ENCODE peak calls at places on chromosomes 5 and 9, in ten cellular contexts. One of them, this sample, is unnamed.

GRCh38 chr5:57405984-57406383 is 76.6 kb downstream of the ACTBL2 start:
- DNase-seq in heart left ventricle: no peak
- DNase-seq in stimulated activated CD8-positive, alpha-beta memory T cell treated with anti-CD3 and anti-CD28 coated beads, Interleukin-15, amount 100 ng/mL, for 24 hours: no peak
- DNase-seq in stimulated activated naive CD8-positive, alpha-beta T cell treated with anti-CD3 and anti-CD28 coated beads, Interleukin-15, Interleukin-2, amounts not matched to agents 100 U/mL and 50 U/mL, for 24 hours: no peak
- DNase-seq in MV-4-11: peak
- DNase-seq in nephron progenitor cell: no peak
- DNase-seq in NCI-H1092: no peak
- DNase-seq in activated B cell treated with CpG ODN at 0.5 μM for 24 hours: no peak
- DNase-seq in activated CD8-positive, alpha-beta memory T cell treated with anti-CD3 and anti-CD28 coated beads, Interleukin-2, amount 50 U/mL, for 48 hours: no peak
- DNase-seq in EL: no peak
- DNase-seq in this sample: no peak

GRCh38 chr5:68932830-68933434 is 160.9 kb upstream of the SLC30A5 start:
- DNase-seq in heart left ventricle: no peak
- DNase-seq in stimulated activated CD8-positive, alpha-beta memory T cell treated with anti-CD3 and anti-CD28 coated beads, Interleukin-15, amount 100 ng/mL, for 24 hours: no peak
- DNase-seq in stimulated activated naive CD8-positive, alpha-beta T cell treated with anti-CD3 and anti-CD28 coated beads, Interleukin-15, Interleukin-2, amounts not matched to agents 100 U/mL and 50 U/mL, for 24 hours: peak
- DNase-seq in MV-4-11: no peak
- DNase-seq in nephron progenitor cell: peak
- DNase-seq in NCI-H1092: no peak
- DNase-seq in activated B cell treated with CpG ODN at 0.5 μM for 24 hours: no peak
- DNase-seq in activated CD8-positive, alpha-beta memory T cell treated with anti-CD3 and anti-CD28 coated beads, Interleukin-2, amount 50 U/mL, for 48 hours: no peak
- DNase-seq in EL: peak
- DNase-seq in this sample: peak

GRCh38 chr5:145825751-145826180 is 9.4 kb downstream of the PRELID2 start:
- DNase-seq in heart left ventricle: no peak
- DNase-seq in stimulated activated CD8-positive, alpha-beta memory T cell treated with anti-CD3 and anti-CD28 coated beads, Interleukin-15, amount 100 ng/mL, for 24 hours: no peak
- DNase-seq in stimulated activated naive CD8-positive, alpha-beta T cell treated with anti-CD3 and anti-CD28 coated beads, Interleukin-15, Interleukin-2, amounts not matched to agents 100 U/mL and 50 U/mL, for 24 hours: no peak
- DNase-seq in MV-4-11: peak
- DNase-seq in nephron progenitor cell: no peak
- DNase-seq in NCI-H1092: peak
- DNase-seq in activated B cell treated with CpG ODN at 0.5 μM for 24 hours: no peak
- DNase-seq in activated CD8-positive, alpha-beta memory T cell treated with anti-CD3 and anti-CD28 coated beads, Interleukin-2, amount 50 U/mL, for 48 hours: no peak
- DNase-seq in EL: peak
- DNase-seq in this sample: peak

GRCh38 chr5:57494104-57495098 is 11.8 kb upstream of the ACTBL2 start:
- DNase-seq in heart left ventricle: peak
- DNase-seq in stimulated activated CD8-positive, alpha-beta memory T cell treated with anti-CD3 and anti-CD28 coated beads, Interleukin-15, amount 100 ng/mL, for 24 hours: no peak
- DNase-seq in stimulated activated naive CD8-positive, alpha-beta T cell treated with anti-CD3 and anti-CD28 coated beads, Interleukin-15, Interleukin-2, amounts not matched to agents 100 U/mL and 50 U/mL, for 24 hours: peak
- DNase-seq in MV-4-11: peak
- DNase-seq in nephron progenitor cell: no peak
- DNase-seq in NCI-H1092: no peak
- DNase-seq in activated B cell treated with CpG ODN at 0.5 μM for 24 hours: no peak
- DNase-seq in activated CD8-positive, alpha-beta memory T cell treated with anti-CD3 and anti-CD28 coated beads, Interleukin-2, amount 50 U/mL, for 48 hours: peak
- DNase-seq in EL: peak
- DNase-seq in this sample: no peak

GRCh38 chr9:129483467-129484324 is 137.2 kb downstream of the C9orf50 start:
- DNase-seq in heart left ventricle: peak
- DNase-seq in stimulated activated CD8-positive, alpha-beta memory T cell treated with anti-CD3 and anti-CD28 coated beads, Interleukin-15, amount 100 ng/mL, for 24 hours: no peak
- DNase-seq in stimulated activated naive CD8-positive, alpha-beta T cell treated with anti-CD3 and anti-CD28 coated beads, Interleukin-15, Interleukin-2, amounts not matched to agents 100 U/mL and 50 U/mL, for 24 hours: peak
- DNase-seq in MV-4-11: peak
- DNase-seq in nephron progenitor cell: peak
- DNase-seq in NCI-H1092: peak
- DNase-seq in activated B cell treated with CpG ODN at 0.5 μM for 24 hours: no peak
- DNase-seq in activated CD8-positive, alpha-beta memory T cell treated with anti-CD3 and anti-CD28 coated beads, Interleukin-2, amount 50 U/mL, for 48 hours: no peak
- DNase-seq in EL: peak
- DNase-seq in this sample: peak

GRCh38 chr5:138275379-138275782 is 960 bp upstream of the GFRA3 start:
- DNase-seq in heart left ventricle: no peak
- DNase-seq in stimulated activated CD8-positive, alpha-beta memory T cell treated with anti-CD3 and anti-CD28 coated beads, Interleukin-15, amount 100 ng/mL, for 24 hours: no peak
- DNase-seq in stimulated activated naive CD8-positive, alpha-beta T cell treated with anti-CD3 and anti-CD28 coated beads, Interleukin-15, Interleukin-2, amounts not matched to agents 100 U/mL and 50 U/mL, for 24 hours: no peak
- DNase-seq in MV-4-11: peak
- DNase-seq in nephron progenitor cell: peak
- DNase-seq in NCI-H1092: peak
- DNase-seq in activated B cell treated with CpG ODN at 0.5 μM for 24 hours: no peak
- DNase-seq in activated CD8-positive, alpha-beta memory T cell treated with anti-CD3 and anti-CD28 coated beads, Interleukin-2, amount 50 U/mL, for 48 hours: no peak
- DNase-seq in EL: peak
- DNase-seq in this sample: no peak

GRCh38 chr9:118938581-118938980 is 430.7 kb downstream of the BRINP1 start:
- DNase-seq in heart left ventricle: no peak
- DNase-seq in stimulated activated CD8-positive, alpha-beta memory T cell treated with anti-CD3 and anti-CD28 coated beads, Interleukin-15, amount 100 ng/mL, for 24 hours: no peak
- DNase-seq in stimulated activated naive CD8-positive, alpha-beta T cell treated with anti-CD3 and anti-CD28 coated beads, Interleukin-15, Interleukin-2, amounts not matched to agents 100 U/mL and 50 U/mL, for 24 hours: no peak
- DNase-seq in MV-4-11: no peak
- DNase-seq in nephron progenitor cell: no peak
- DNase-seq in NCI-H1092: no peak
- DNase-seq in activated B cell treated with CpG ODN at 0.5 μM for 24 hours: no peak
- DNase-seq in activated CD8-positive, alpha-beta memory T cell treated with anti-CD3 and anti-CD28 coated beads, Interleukin-2, amount 50 U/mL, for 48 hours: no peak
- DNase-seq in EL: no peak
- DNase-seq in this sample: no peak

GRCh38 chr5:180603076-180603591 is 11.8 kb upstream of the SCGB3A1 start:
- DNase-seq in heart left ventricle: peak
- DNase-seq in stimulated activated CD8-positive, alpha-beta memory T cell treated with anti-CD3 and anti-CD28 coated beads, Interleukin-15, amount 100 ng/mL, for 24 hours: no peak
- DNase-seq in stimulated activated naive CD8-positive, alpha-beta T cell treated with anti-CD3 and anti-CD28 coated beads, Interleukin-15, Interleukin-2, amounts not matched to agents 100 U/mL and 50 U/mL, for 24 hours: no peak
- DNase-seq in MV-4-11: no peak
- DNase-seq in nephron progenitor cell: no peak
- DNase-seq in NCI-H1092: no peak
- DNase-seq in activated B cell treated with CpG ODN at 0.5 μM for 24 hours: no peak
- DNase-seq in activated CD8-positive, alpha-beta memory T cell treated with anti-CD3 and anti-CD28 coated beads, Interleukin-2, amount 50 U/mL, for 48 hours: no peak
- DNase-seq in EL: no peak
- DNase-seq in this sample: no peak

GRCh38 chr9:89494199-89494598 is 3.7 kb downstream of the SEMA4D start:
- DNase-seq in heart left ventricle: no peak
- DNase-seq in stimulated activated CD8-positive, alpha-beta memory T cell treated with anti-CD3 and anti-CD28 coated beads, Interleukin-15, amount 100 ng/mL, for 24 hours: no peak
- DNase-seq in stimulated activated naive CD8-positive, alpha-beta T cell treated with anti-CD3 and anti-CD28 coated beads, Interleukin-15, Interleukin-2, amounts not matched to agents 100 U/mL and 50 U/mL, for 24 hours: no peak
- DNase-seq in MV-4-11: peak
- DNase-seq in nephron progenitor cell: no peak
- DNase-seq in NCI-H1092: no peak
- DNase-seq in activated B cell treated with CpG ODN at 0.5 μM for 24 hours: no peak
- DNase-seq in activated CD8-positive, alpha-beta memory T cell treated with anti-CD3 and anti-CD28 coated beads, Interleukin-2, amount 50 U/mL, for 48 hours: peak
- DNase-seq in EL: no peak
- DNase-seq in this sample: no peak

GRCh38 chr5:12292610-12293204 is 388.5 kb upstream of the CTNND2 start:
- DNase-seq in heart left ventricle: no peak
- DNase-seq in stimulated activated CD8-positive, alpha-beta memory T cell treated with anti-CD3 and anti-CD28 coated beads, Interleukin-15, amount 100 ng/mL, for 24 hours: no peak
- DNase-seq in stimulated activated naive CD8-positive, alpha-beta T cell treated with anti-CD3 and anti-CD28 coated beads, Interleukin-15, Interleukin-2, amounts not matched to agents 100 U/mL and 50 U/mL, for 24 hours: no peak
- DNase-seq in MV-4-11: peak
- DNase-seq in nephron progenitor cell: peak
- DNase-seq in NCI-H1092: no peak
- DNase-seq in activated B cell treated with CpG ODN at 0.5 μM for 24 hours: no peak
- DNase-seq in activated CD8-positive, alpha-beta memory T cell treated with anti-CD3 and anti-CD28 coated beads, Interleukin-2, amount 50 U/mL, for 48 hours: no peak
- DNase-seq in EL: no peak
- DNase-seq in this sample: peak

GRCh38 chr9:25260056-25260455 is 418.2 kb downstream of the TUSC1 start:
- DNase-seq in heart left ventricle: no peak
- DNase-seq in stimulated activated CD8-positive, alpha-beta memory T cell treated with anti-CD3 and anti-CD28 coated beads, Interleukin-15, amount 100 ng/mL, for 24 hours: no peak
- DNase-seq in stimulated activated naive CD8-positive, alpha-beta T cell treated with anti-CD3 and anti-CD28 coated beads, Interleukin-15, Interleukin-2, amounts not matched to agents 100 U/mL and 50 U/mL, for 24 hours: no peak
- DNase-seq in MV-4-11: no peak
- DNase-seq in nephron progenitor cell: no peak
- DNase-seq in NCI-H1092: no peak
- DNase-seq in activated B cell treated with CpG ODN at 0.5 μM for 24 hours: no peak
- DNase-seq in activated CD8-positive, alpha-beta memory T cell treated with anti-CD3 and anti-CD28 coated beads, Interleukin-2, amount 50 U/mL, for 48 hours: no peak
- DNase-seq in EL: no peak
- DNase-seq in this sample: no peak

GRCh38 chr5:150486402-150487198 is 21.3 kb upstream of the NDST1 start:
- DNase-seq in heart left ventricle: peak
- DNase-seq in stimulated activated CD8-positive, alpha-beta memory T cell treated with anti-CD3 and anti-CD28 coated beads, Interleukin-15, amount 100 ng/mL, for 24 hours: peak
- DNase-seq in stimulated activated naive CD8-positive, alpha-beta T cell treated with anti-CD3 and anti-CD28 coated beads, Interleukin-15, Interleukin-2, amounts not matched to agents 100 U/mL and 50 U/mL, for 24 hours: peak
- DNase-seq in MV-4-11: no peak
- DNase-seq in nephron progenitor cell: peak
- DNase-seq in NCI-H1092: no peak
- DNase-seq in activated B cell treated with CpG ODN at 0.5 μM for 24 hours: peak
- DNase-seq in activated CD8-positive, alpha-beta memory T cell treated with anti-CD3 and anti-CD28 coated beads, Interleukin-2, amount 50 U/mL, for 48 hours: peak
- DNase-seq in EL: peak
- DNase-seq in this sample: peak

GRCh38 chr5:16673241-16673998 is 56.6 kb upstream of the RETREG1 start:
- DNase-seq in heart left ventricle: no peak
- DNase-seq in stimulated activated CD8-positive, alpha-beta memory T cell treated with anti-CD3 and anti-CD28 coated beads, Interleukin-15, amount 100 ng/mL, for 24 hours: no peak
- DNase-seq in stimulated activated naive CD8-positive, alpha-beta T cell treated with anti-CD3 and anti-CD28 coated beads, Interleukin-15, Interleukin-2, amounts not matched to agents 100 U/mL and 50 U/mL, for 24 hours: peak
- DNase-seq in MV-4-11: no peak
- DNase-seq in nephron progenitor cell: no peak
- DNase-seq in NCI-H1092: peak
- DNase-seq in activated B cell treated with CpG ODN at 0.5 μM for 24 hours: no peak
- DNase-seq in activated CD8-positive, alpha-beta memory T cell treated with anti-CD3 and anti-CD28 coated beads, Interleukin-2, amount 50 U/mL, for 48 hours: no peak
- DNase-seq in EL: no peak
- DNase-seq in this sample: no peak

GRCh38 chr5:100889165-100889564 is 13.9 kb downstream of the ST8SIA4 start:
- DNase-seq in heart left ventricle: no peak
- DNase-seq in stimulated activated CD8-positive, alpha-beta memory T cell treated with anti-CD3 and anti-CD28 coated beads, Interleukin-15, amount 100 ng/mL, for 24 hours: no peak
- DNase-seq in stimulated activated naive CD8-positive, alpha-beta T cell treated with anti-CD3 and anti-CD28 coated beads, Interleukin-15, Interleukin-2, amounts not matched to agents 100 U/mL and 50 U/mL, for 24 hours: no peak
- DNase-seq in MV-4-11: no peak
- DNase-seq in nephron progenitor cell: no peak
- DNase-seq in NCI-H1092: no peak
- DNase-seq in activated B cell treated with CpG ODN at 0.5 μM for 24 hours: no peak
- DNase-seq in activated CD8-positive, alpha-beta memory T cell treated with anti-CD3 and anti-CD28 coated beads, Interleukin-2, amount 50 U/mL, for 48 hours: no peak
- DNase-seq in EL: no peak
- DNase-seq in this sample: no peak

GRCh38 chr5:112977440-112977861 is 853 bp downstream of the DCP2 start:
- DNase-seq in heart left ventricle: no peak
- DNase-seq in stimulated activated CD8-positive, alpha-beta memory T cell treated with anti-CD3 and anti-CD28 coated beads, Interleukin-15, amount 100 ng/mL, for 24 hours: no peak
- DNase-seq in stimulated activated naive CD8-positive, alpha-beta T cell treated with anti-CD3 and anti-CD28 coated beads, Interleukin-15, Interleukin-2, amounts not matched to agents 100 U/mL and 50 U/mL, for 24 hours: no peak
- DNase-seq in MV-4-11: no peak
- DNase-seq in nephron progenitor cell: no peak
- DNase-seq in NCI-H1092: no peak
- DNase-seq in activated B cell treated with CpG ODN at 0.5 μM for 24 hours: no peak
- DNase-seq in activated CD8-positive, alpha-beta memory T cell treated with anti-CD3 and anti-CD28 coated beads, Interleukin-2, amount 50 U/mL, for 48 hours: no peak
- DNase-seq in EL: no peak
- DNase-seq in this sample: no peak